ENCODE peak calls at places on chromosomes 7 and 10, in seven cellular contexts. Q is choroid plexus epithelial cell; E is mucosa of gallbladder; U is RPMI7951; G is T-cell; R is CD8-positive, alpha-beta memory T cell; K is Peyer's patch. C is an unnamed sample.

GRCh38 chr7:20310963-20311742 is 19.5 kb upstream of the ITGB8 start:
- DNase-seq in Q (peak; percentile 82), E (no peak), U (peak; percentile 80), G (no peak), R (no peak), K (no peak), C (no peak)

GRCh38 chr7:85041599-85042216 is 145.1 kb downstream of the SEMA3D start:
- DNase-seq in Q (peak; percentile 86), E (peak; percentile 63), U (peak; percentile 42), G (no peak), R (no peak), K (peak; percentile 84), C (peak; percentile 3)

GRCh38 chr7:136369225-136369624 is 392.1 kb upstream of the MTPN start:
- DNase-seq in Q (no peak), E (no peak), U (no peak), G (no peak), R (no peak), K (no peak), C (no peak)

GRCh38 chr10:79452174-79452611 is 6.8 kb upstream of the ZCCHC24 start:
- DNase-seq in Q (no peak), E (no peak), U (no peak), G (no peak), R (no peak), K (peak; percentile 33), C (no peak)

GRCh38 chr7:123746055-123746454 is 2.7 kb downstream of the WASL start:
- DNase-seq in Q (no peak), E (no peak), U (no peak), G (no peak), R (no peak), K (no peak), C (no peak)

GRCh38 chr7:26664735-26665420 is 199.5 kb downstream of the SKAP2 start:
- DNase-seq in Q (peak; percentile 32), E (no peak), U (peak; percentile 79), G (no peak), R (peak; percentile 3), K (peak; percentile 61), C (no peak)

GRCh38 chr10:33134011-33134751 is 176.2 kb upstream of the ITGB1 start:
- DNase-seq in Q (peak; percentile 89), E (peak; percentile 87), U (peak; percentile 97), G (peak; percentile 57), R (peak; percentile 63), K (peak; percentile 90), C (no peak)

GRCh38 chr10:113162960-113163359 is 212.9 kb downstream of the TCF7L2 start:
- DNase-seq in Q (no peak), E (no peak), U (no peak), G (no peak), R (no peak), K (no peak), C (no peak)

GRCh38 chr10:96321822-96322221 is 17.6 kb downstream of the DNTT start:
- DNase-seq in Q (no peak), E (no peak), U (no peak), G (no peak), R (no peak), K (no peak), C (no peak)

C was measured in cerebellum.